ENCODE peak calls at places on chromosome 1, in five cellular contexts. K is left ventricle myocardium inferior, P is neural crest cell, U is fibroblast of the aortic adventitia, Z is tibial nerve. W is an unnamed sample.
A peak's percentile ranks its signal among the peaks of the same experiment; 100 is the strongest.

GRCh38 chr1:212951058-212951923 is 950 bp downstream of the VASH2 start:
- DNase-seq in K (no peak), P (no peak), U (no peak), Z (no peak), W (no peak)

GRCh38 chr1:158951956-158952355 is 20.6 kb downstream of the PYHIN1 start:
- DNase-seq in K (no peak), P (no peak), U (no peak), Z (no peak), W (no peak)

GRCh38 chr1:1677718-1678580 is 14.6 kb downstream of the SLC35E2B start:
- DNase-seq in K (no peak), P (no peak), U (no peak), Z (no peak), W (peak; percentile 43)

GRCh38 chr1:7471836-7472235 is 299.3 kb upstream of the VAMP3 start:
- DNase-seq in K (no peak), P (no peak), U (peak; percentile 8), Z (no peak), W (no peak)

GRCh38 chr1:15719721-15720120 is 16.3 kb upstream of the SLC25A34 start:
- DNase-seq in K (no peak), P (no peak), U (no peak), Z (no peak), W (no peak)

GRCh38 chr1:167935252-167936067 is 1.0 kb upstream of the DCAF6 start:
- DNase-seq in K (no peak), P (peak; percentile 10), U (peak; percentile 51), Z (peak; percentile 21), W (no peak)

GRCh38 chr1:22814176-22815042 is 103.8 kb downstream of the EPHB2 start:
- DNase-seq in K (no peak), P (no peak), U (peak; percentile 34), Z (peak; percentile 75), W (no peak)

GRCh38 chr1:89754518-89754917 is 66.3 kb upstream of the LRRC8D start:
- DNase-seq in K (no peak), P (no peak), U (peak; percentile 66), Z (no peak), W (peak; percentile 62)

GRCh38 chr1:180353930-180354329 is 123.9 kb downstream of the LHX4 start:
- DNase-seq in K (no peak), P (peak; percentile 2), U (no peak), Z (no peak), W (no peak)

GRCh38 chr1:153515504-153516394 is 20.0 kb downstream of the S100A6 start:
- DNase-seq in K (no peak), P (no peak), U (no peak), Z (no peak), W (no peak)

GRCh38 chr1:219416598-219417238 is 196.2 kb downstream of the ZC3H11B start:
- DNase-seq in K (peak; percentile 21), P (peak; percentile 62), U (peak; percentile 44), Z (peak; percentile 73), W (peak; percentile 48)

GRCh38 chr1:183498342-183498991 is 26.2 kb downstream of the SMG7 start:
- DNase-seq in K (no peak), P (no peak), U (no peak), Z (no peak), W (no peak)

DNA sequence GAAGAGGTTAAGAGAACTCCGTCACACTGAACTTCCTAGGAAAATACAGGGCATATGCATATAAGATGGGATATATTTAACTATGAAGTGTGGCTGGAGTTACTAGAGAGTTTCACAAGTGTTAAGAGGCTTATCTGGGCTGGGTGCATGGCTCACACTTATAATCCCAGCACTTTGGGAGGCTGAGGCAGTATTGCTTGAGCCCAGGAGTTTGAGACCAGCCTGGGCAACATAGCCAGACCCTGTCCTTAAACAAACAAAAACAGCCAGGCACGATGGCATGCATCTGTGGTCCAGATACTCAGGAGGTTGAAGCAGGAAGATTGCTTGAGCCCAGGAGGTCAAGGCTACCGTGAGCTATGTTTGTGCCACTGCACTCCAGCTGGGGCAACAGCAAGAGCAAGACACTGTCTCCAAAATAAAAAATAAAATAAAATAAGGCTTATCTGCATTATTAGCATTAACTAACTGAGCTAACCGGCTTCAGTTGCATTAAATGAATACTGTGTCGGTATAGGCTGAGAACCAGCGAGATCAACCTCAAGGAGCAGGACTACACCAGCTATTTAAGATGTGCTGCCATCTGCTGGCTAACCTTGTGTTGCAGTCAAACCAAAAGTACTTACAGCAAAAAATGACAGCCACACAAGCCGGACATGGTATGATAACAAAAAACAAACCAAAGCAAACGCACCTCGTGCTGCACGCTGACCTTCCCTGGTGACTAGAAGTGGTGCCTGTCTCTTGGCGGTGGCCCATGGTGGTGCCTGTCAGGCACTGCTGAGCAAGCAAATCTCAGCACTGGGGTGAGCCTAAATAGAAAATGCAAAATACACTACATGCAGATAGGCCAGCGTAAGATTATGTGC is 19.7 kb upstream of the RBBP5 start:
- DNase-seq in K (peak; percentile 57), P (peak; percentile 80), U (peak; percentile 91), Z (peak; percentile 95), W (peak; percentile 56)
- TF ChIP-seq CTCF in K (peak; percentile 88), P (peak; percentile 83), U (peak; percentile 77), Z (peak; percentile 68), W (peak; percentile 82)

GRCh38 chr1:91026777-91027176 is 4.9 kb upstream of the ZNF644 start:
- DNase-seq in K (no peak), P (no peak), U (peak; percentile 40), Z (no peak), W (no peak)
- TF ChIP-seq CTCF in K (peak; percentile 37), P (peak; percentile 46), U (peak; percentile 48), Z (no peak), W (peak; percentile 21)

GRCh38 chr1:34889705-34890104 is 30.2 kb upstream of the SMIM12 start:
- DNase-seq in K (no peak), P (no peak), U (peak; percentile 14), Z (no peak), W (no peak)

GRCh38 chr1:34884536-34884935 is 25.0 kb upstream of the SMIM12 start:
- DNase-seq in K (no peak), P (no peak), U (no peak), Z (no peak), W (no peak)

GRCh38 chr1:34885405-34886247 is 26.1 kb upstream of the SMIM12 start:
- DNase-seq in K (peak; percentile 64), P (peak; percentile 62), U (peak; percentile 7), Z (no peak), W (no peak)

GRCh38 chr1:34887593-34887992 is 28.0 kb upstream of the SMIM12 start:
- DNase-seq in K (no peak), P (no peak), U (no peak), Z (no peak), W (no peak)

GRCh38 chr1:34884961-34885360 is 25.4 kb upstream of the SMIM12 start:
- DNase-seq in K (no peak), P (no peak), U (no peak), Z (no peak), W (no peak)
- TF ChIP-seq CTCF in K (no peak), P (no peak), U (no peak), Z (no peak), W (no peak)

GRCh38 chr1:231431665-231432415 is 9.8 kb upstream of the EGLN1 start:
- DNase-seq in K (no peak), P (no peak), U (no peak), Z (no peak), W (no peak)
- TF ChIP-seq CTCF in K (no peak), P (no peak), U (no peak), Z (no peak), W (no peak)

DNA sequence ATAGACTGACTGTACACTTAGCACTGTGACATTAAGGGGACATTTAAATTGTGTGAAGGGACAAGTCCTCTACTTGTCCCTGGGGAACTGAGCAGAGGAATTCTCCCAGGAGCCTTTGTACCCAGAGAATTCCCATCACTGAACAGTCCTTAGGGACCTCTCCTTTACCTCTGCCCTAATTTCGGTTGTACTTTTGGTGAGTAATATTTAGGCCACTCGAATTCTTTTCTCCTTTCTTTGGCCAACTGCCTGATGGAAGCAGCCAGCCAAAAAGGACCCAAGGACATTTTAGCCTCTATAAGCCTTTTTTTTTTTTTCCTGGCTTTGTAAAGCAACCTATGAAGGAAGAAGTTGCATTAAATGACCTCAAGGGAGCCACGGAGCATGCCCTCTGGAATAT is 71.5 kb downstream of the NR5A2 start:
- DNase-seq in K (peak; percentile 19), P (no peak), U (peak; percentile 47), Z (no peak), W (no peak)
- TF ChIP-seq CTCF in K (no peak), P (no peak), U (no peak), Z (no peak), W (no peak)

GRCh38 chr1:77975386-77975785 is 3.5 kb downstream of the FUBP1 start:
- DNase-seq in K (no peak), P (no peak), U (peak; percentile 21), Z (no peak), W (no peak)

GRCh38 chr1:77978293-77978968 is 441 bp downstream of the FUBP1 start:
- DNase-seq in K (no peak), P (peak; percentile 63), U (peak; percentile 94), Z (peak; percentile 82), W (peak; percentile 79)

GRCh38 chr1:77975907-77976306 is 3.0 kb downstream of the FUBP1 start:
- DNase-seq in K (no peak), P (no peak), U (no peak), Z (no peak), W (no peak)

GRCh38 chr1:77977989-77978292 is 931 bp downstream of the FUBP1 start:
- DNase-seq in K (no peak), P (no peak), U (no peak), Z (no peak), W (no peak)

GRCh38 chr1:77976433-77977076 is 2.3 kb downstream of the FUBP1 start:
- DNase-seq in K (no peak), P (no peak), U (no peak), Z (no peak), W (no peak)
- TF ChIP-seq CTCF in K (no peak), P (no peak), U (no peak), Z (no peak), W (no peak)

DNA sequence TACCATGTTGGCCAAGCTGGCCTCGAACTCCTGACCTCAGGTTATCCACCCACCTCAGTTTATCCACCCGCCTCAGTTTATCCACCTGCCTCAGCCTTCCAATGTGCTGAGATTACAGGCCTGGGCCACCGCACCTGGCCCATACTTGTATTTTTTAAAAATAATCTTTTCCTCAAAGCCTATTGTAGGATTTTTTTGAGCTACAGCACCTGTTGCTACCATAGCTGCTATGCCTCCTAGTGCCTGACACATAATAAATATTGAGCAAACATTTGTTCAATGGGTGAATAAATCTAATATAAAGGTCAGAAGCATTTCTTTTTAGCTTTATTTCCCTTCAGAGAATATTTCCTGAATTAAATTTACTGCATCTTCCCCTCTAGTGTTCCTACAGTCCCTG is 15.7 kb upstream of the ACBD3 start:
- DNase-seq in K (no peak), P (no peak), U (no peak), Z (no peak), W (no peak)
- TF ChIP-seq CTCF in K (no peak), P (no peak), U (no peak), Z (no peak), W (no peak)

W was measured in CD14-positive monocyte.